ENCODE peak calls at places on chromosomes 13 and 19, in five cellular contexts. One of them, this sample, is unnamed.
A peak's percentile ranks its signal among the peaks of the same experiment; 100 is the strongest.

GRCh38 chr19:37953576-37954303 is 46.7 kb downstream of the SIPA1L3 start:
- DNase-seq in dorsolateral prefrontal cortex: no peak
- DNase-seq in AG09309: peak; percentile 33
- DNase-seq in fibroblast of lung: no peak
- DNase-seq in Calu3: no peak
- DNase-seq in this sample: no peak

GRCh38 chr13:113638806-113639205 is 19.2 kb downstream of the ATP4B start:
- DNase-seq in Calu3: no peak
- DNase-seq in AG09309: no peak
- DNase-seq in dorsolateral prefrontal cortex: no peak
- DNase-seq in fibroblast of lung: no peak
- DNase-seq in this sample: no peak

GRCh38 chr13:28624707-28625432 is 34.1 kb upstream of the POMP start:
- DNase-seq in fibroblast of lung: no peak
- DNase-seq in AG09309: no peak
- DNase-seq in Calu3: no peak
- DNase-seq in dorsolateral prefrontal cortex: no peak
- DNase-seq in this sample: no peak

GRCh38 chr13:20160346-20161274 is at the start of gene GJA3:
- DNase-seq in fibroblast of lung: peak; percentile 29
- DNase-seq in AG09309: no peak
- DNase-seq in Calu3: peak; percentile 65
- DNase-seq in dorsolateral prefrontal cortex: no peak
- DNase-seq in this sample: peak; percentile 84

GRCh38 chr19:43651758-43652545 is 12.3 kb upstream of the CADM4 start:
- DNase-seq in dorsolateral prefrontal cortex: peak; percentile 65
- DNase-seq in fibroblast of lung: peak; percentile 69
- DNase-seq in AG09309: no peak
- DNase-seq in Calu3: peak; percentile 79
- DNase-seq in this sample: no peak

GRCh38 chr13:36685912-36686311 is 12.1 kb downstream of the SERTM1 start:
- DNase-seq in AG09309: no peak
- DNase-seq in fibroblast of lung: no peak
- DNase-seq in Calu3: no peak
- DNase-seq in dorsolateral prefrontal cortex: no peak
- DNase-seq in this sample: no peak

GRCh38 chr13:57264965-57265364 is 98.0 kb downstream of the PRR20E start:
- DNase-seq in Calu3: no peak
- DNase-seq in AG09309: no peak
- DNase-seq in dorsolateral prefrontal cortex: no peak
- DNase-seq in fibroblast of lung: no peak
- DNase-seq in this sample: no peak

GRCh38 chr13:45119469-45119989 is 781 bp upstream of the GTF2F2 start:
- DNase-seq in dorsolateral prefrontal cortex: no peak
- DNase-seq in Calu3: no peak
- DNase-seq in fibroblast of lung: peak; percentile 72
- DNase-seq in AG09309: no peak
- DNase-seq in this sample: no peak

GRCh38 chr13:98309569-98310335 is 132.7 kb upstream of the RNF113B start:
- DNase-seq in Calu3: no peak
- DNase-seq in dorsolateral prefrontal cortex: no peak
- DNase-seq in AG09309: no peak
- DNase-seq in fibroblast of lung: no peak
- DNase-seq in this sample: no peak

GRCh38 chr13:37381502-37381901 is 217.1 kb downstream of the POSTN start:
- DNase-seq in dorsolateral prefrontal cortex: no peak
- DNase-seq in fibroblast of lung: peak; percentile 11
- DNase-seq in AG09309: no peak
- DNase-seq in Calu3: no peak
- DNase-seq in this sample: no peak

GRCh38 chr19:48292798-48293197 is 22.9 kb downstream of the ZNF114 start:
- DNase-seq in dorsolateral prefrontal cortex: no peak
- DNase-seq in Calu3: no peak
- DNase-seq in AG09309: no peak
- DNase-seq in fibroblast of lung: peak; percentile 47
- DNase-seq in this sample: no peak

GRCh38 chr19:39111593-39112199 is 13.9 kb upstream of the PAK4 start:
- DNase-seq in dorsolateral prefrontal cortex: no peak
- DNase-seq in fibroblast of lung: no peak
- DNase-seq in AG09309: no peak
- DNase-seq in Calu3: peak; percentile 63
- DNase-seq in this sample: no peak

GRCh38 chr13:109665211-109665610 is 121.2 kb downstream of the IRS2 start:
- DNase-seq in Calu3: no peak
- DNase-seq in fibroblast of lung: no peak
- DNase-seq in dorsolateral prefrontal cortex: no peak
- DNase-seq in AG09309: no peak
- DNase-seq in this sample: no peak

GRCh38 chr13:110015253-110015652 is 228.9 kb upstream of the IRS2 start:
- DNase-seq in fibroblast of lung: peak; percentile 55
- DNase-seq in Calu3: no peak
- DNase-seq in AG09309: no peak
- DNase-seq in dorsolateral prefrontal cortex: no peak
- DNase-seq in this sample: no peak

GRCh38 chr13:33678906-33679657 is 138.9 kb upstream of the RFC3 start:
- DNase-seq in Calu3: peak; percentile 65
- DNase-seq in fibroblast of lung: peak; percentile 34
- DNase-seq in dorsolateral prefrontal cortex: peak; percentile 25
- DNase-seq in AG09309: peak; percentile 35
- DNase-seq in this sample: peak; percentile 84

GRCh38 chr13:36344886-36345437 is 1.2 kb downstream of the SPART start:
- DNase-seq in Calu3: no peak
- DNase-seq in dorsolateral prefrontal cortex: no peak
- DNase-seq in fibroblast of lung: no peak
- DNase-seq in AG09309: no peak
- DNase-seq in this sample: no peak

GRCh38 chr19:30017172-30017571 is 75.1 kb downstream of the URI1 start:
- DNase-seq in fibroblast of lung: no peak
- DNase-seq in Calu3: no peak
- DNase-seq in AG09309: no peak
- DNase-seq in dorsolateral prefrontal cortex: no peak
- DNase-seq in this sample: no peak

GRCh38 chr19:3986260-3987041 is 1.2 kb upstream of the EEF2 start:
- DNase-seq in dorsolateral prefrontal cortex: no peak
- DNase-seq in AG09309: peak; percentile 38
- DNase-seq in Calu3: peak; percentile 62
- DNase-seq in fibroblast of lung: peak; percentile 84
- DNase-seq in this sample: no peak

GRCh38 chr19:6999938-7000732 is 21.1 kb downstream of the MBD3L2B start:
- DNase-seq in dorsolateral prefrontal cortex: no peak
- DNase-seq in fibroblast of lung: no peak
- DNase-seq in AG09309: no peak
- DNase-seq in Calu3: no peak
- DNase-seq in this sample: no peak

GRCh38 chr13:113926951-113927660 is 46.8 kb downstream of the C13orf46 start:
- DNase-seq in AG09309: no peak
- DNase-seq in Calu3: no peak
- DNase-seq in fibroblast of lung: no peak
- DNase-seq in dorsolateral prefrontal cortex: no peak
- DNase-seq in this sample: peak; percentile 49

GRCh38 chr19:43799502-43800142 is 2.6 kb downstream of the LYPD5 start:
- DNase-seq in Calu3: no peak
- DNase-seq in AG09309: no peak
- DNase-seq in dorsolateral prefrontal cortex: no peak
- DNase-seq in fibroblast of lung: no peak
- DNase-seq in this sample: no peak

GRCh38 chr19:8371011-8371804 is 7.3 kb downstream of the ANGPTL4 start:
- DNase-seq in dorsolateral prefrontal cortex: no peak
- DNase-seq in AG09309: no peak
- DNase-seq in fibroblast of lung: no peak
- DNase-seq in Calu3: no peak
- DNase-seq in this sample: peak; percentile 73

GRCh38 chr13:76836311-76836710 is 49.9 kb downstream of the KCTD12 start:
- DNase-seq in fibroblast of lung: peak; percentile 76
- DNase-seq in AG09309: no peak
- DNase-seq in dorsolateral prefrontal cortex: no peak
- DNase-seq in Calu3: no peak
- DNase-seq in this sample: no peak

GRCh38 chr19:5645409-5645808 is 22.5 kb downstream of the SAFB start:
- DNase-seq in AG09309: no peak
- DNase-seq in dorsolateral prefrontal cortex: no peak
- DNase-seq in Calu3: no peak
- DNase-seq in fibroblast of lung: no peak
- DNase-seq in this sample: peak; percentile 25

GRCh38 chr13:101751488-101751887 is 299.0 kb downstream of the ITGBL1 start:
- DNase-seq in fibroblast of lung: peak; percentile 98
- DNase-seq in AG09309: peak; percentile 2
- DNase-seq in Calu3: peak; percentile 3
- DNase-seq in dorsolateral prefrontal cortex: no peak
- DNase-seq in this sample: no peak

GRCh38 chr19:29886535-29886934 is 55.5 kb upstream of the URI1 start:
- DNase-seq in Calu3: no peak
- DNase-seq in fibroblast of lung: no peak
- DNase-seq in dorsolateral prefrontal cortex: no peak
- DNase-seq in AG09309: no peak
- DNase-seq in this sample: no peak

GRCh38 chr13:50693755-50694154 is 149.7 kb downstream of the DLEU7 start:
- DNase-seq in dorsolateral prefrontal cortex: no peak
- DNase-seq in fibroblast of lung: no peak
- DNase-seq in AG09309: no peak
- DNase-seq in Calu3: no peak
- DNase-seq in this sample: no peak

GRCh38 chr19:6260376-6260775 is 19.4 kb downstream of the MLLT1 start:
- DNase-seq in dorsolateral prefrontal cortex: no peak
- DNase-seq in fibroblast of lung: no peak
- DNase-seq in AG09309: no peak
- DNase-seq in Calu3: no peak
- DNase-seq in this sample: peak; percentile 71

GRCh38 chr13:113547248-113547971 is 37.1 kb upstream of the TFDP1 start:
- DNase-seq in dorsolateral prefrontal cortex: no peak
- DNase-seq in Calu3: no peak
- DNase-seq in AG09309: no peak
- DNase-seq in fibroblast of lung: peak; percentile 33
- DNase-seq in this sample: peak; percentile 62

GRCh38 chr19:43315851-43316250 is 37.6 kb upstream of the CD177 start:
- DNase-seq in AG09309: no peak
- DNase-seq in fibroblast of lung: no peak
- DNase-seq in Calu3: no peak
- DNase-seq in dorsolateral prefrontal cortex: no peak
- DNase-seq in this sample: no peak

GRCh38 chr19:23800868-23801267 is 42.2 kb upstream of the ZNF681 start:
- DNase-seq in AG09309: no peak
- DNase-seq in fibroblast of lung: no peak
- DNase-seq in Calu3: no peak
- DNase-seq in dorsolateral prefrontal cortex: no peak
- DNase-seq in this sample: no peak
- TF ChIP-seq CTCF in AG09309: no peak
- TF ChIP-seq CTCF in fibroblast of lung: no peak
- TF ChIP-seq CTCF in Calu3: no peak
- TF ChIP-seq CTCF in dorsolateral prefrontal cortex: no peak
- TF ChIP-seq CTCF in this sample: no peak

DNA sequence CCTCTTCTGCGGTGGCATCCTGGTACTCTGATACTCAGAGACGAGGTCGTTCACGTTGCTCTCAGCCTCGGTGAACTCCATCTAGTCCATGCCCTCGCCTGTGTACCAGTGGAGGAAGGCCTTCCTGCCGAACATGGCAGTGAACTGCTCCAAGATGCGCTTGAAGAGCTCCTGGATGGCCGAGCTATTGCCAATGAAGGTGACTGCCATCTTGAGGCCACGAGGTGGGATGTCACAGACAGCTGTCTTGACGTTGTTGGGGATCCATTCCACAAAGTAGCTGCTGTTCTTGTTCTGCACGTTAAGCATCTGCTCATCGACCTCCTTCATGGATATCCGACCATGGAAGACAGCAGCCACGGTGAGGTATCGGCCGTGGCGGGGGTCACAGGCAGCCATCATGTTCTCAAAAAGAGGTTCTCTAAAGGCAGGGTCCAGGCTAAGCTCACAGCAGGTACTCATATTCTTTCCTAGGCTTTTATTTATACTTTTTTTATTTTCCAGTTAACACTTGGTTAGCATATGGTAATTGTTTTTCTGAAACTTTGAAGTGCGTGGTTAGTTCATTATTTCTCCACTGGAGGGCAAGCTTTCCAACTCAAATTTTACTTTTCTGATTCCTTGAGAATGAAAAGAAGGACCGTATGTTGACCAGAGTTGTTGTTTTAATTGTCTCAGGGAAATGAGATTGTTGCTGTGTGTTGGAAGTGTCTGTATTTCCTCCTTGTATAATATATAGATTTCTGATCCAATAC is 72.4 kb upstream of the RGCC start:
- DNase-seq in AG09309: no peak
- DNase-seq in dorsolateral prefrontal cortex: no peak
- DNase-seq in Calu3: no peak
- DNase-seq in fibroblast of lung: peak; percentile 36
- DNase-seq in this sample: no peak
- TF ChIP-seq CTCF in AG09309: peak; percentile 32
- TF ChIP-seq CTCF in dorsolateral prefrontal cortex: peak; percentile 43
- TF ChIP-seq CTCF in Calu3: peak; percentile 22
- TF ChIP-seq CTCF in fibroblast of lung: peak; percentile 50
- TF ChIP-seq CTCF in this sample: no peak

DNA sequence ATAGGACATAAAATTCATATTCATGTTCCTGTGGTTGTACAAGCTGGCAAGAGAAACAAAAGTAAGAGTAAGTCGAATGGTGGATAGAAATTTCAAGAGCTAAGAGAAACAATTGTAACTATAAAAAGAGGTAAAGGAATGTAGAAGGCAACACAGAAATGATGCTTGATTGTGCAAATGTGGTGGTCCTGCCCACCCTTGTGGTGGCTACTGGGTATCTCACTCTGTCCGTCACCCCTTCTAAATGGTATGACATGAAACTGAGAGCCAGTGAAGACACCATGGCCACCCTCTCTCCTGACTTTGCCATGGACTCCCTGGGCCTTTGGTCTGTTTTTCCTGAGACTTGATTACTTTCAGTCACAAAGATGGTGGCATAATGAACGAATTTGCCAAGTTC is 925.9 kb upstream of the SLITRK6 start:
- DNase-seq in fibroblast of lung: peak; percentile 2
- DNase-seq in Calu3: no peak
- DNase-seq in AG09309: no peak
- DNase-seq in dorsolateral prefrontal cortex: no peak
- DNase-seq in this sample: no peak
- TF ChIP-seq CTCF in fibroblast of lung: peak; percentile 6
- TF ChIP-seq CTCF in Calu3: no peak
- TF ChIP-seq CTCF in AG09309: no peak
- TF ChIP-seq CTCF in dorsolateral prefrontal cortex: no peak
- TF ChIP-seq CTCF in this sample: no peak

DNA sequence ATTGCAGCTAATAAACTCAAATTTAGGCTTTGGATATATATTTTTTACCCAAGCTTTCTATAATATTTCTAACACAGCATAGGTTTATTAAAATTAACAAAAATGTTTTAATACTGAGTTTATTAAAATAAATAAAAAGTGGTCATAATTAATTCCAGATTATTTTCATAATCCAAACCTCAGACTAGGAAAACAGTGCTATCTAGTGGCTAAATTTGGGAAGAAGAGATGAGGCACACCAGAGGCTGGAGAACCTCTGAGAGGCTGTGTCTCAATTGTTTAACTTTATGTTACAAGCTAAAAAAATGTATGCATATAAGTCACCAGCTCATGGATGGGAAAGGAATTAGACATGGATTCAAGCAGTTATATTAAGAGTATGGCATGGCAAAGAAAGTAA is 392.5 kb downstream of the DIAPH3 start:
- DNase-seq in dorsolateral prefrontal cortex: no peak
- DNase-seq in fibroblast of lung: peak; percentile 57
- DNase-seq in AG09309: no peak
- DNase-seq in Calu3: no peak
- DNase-seq in this sample: no peak
- TF ChIP-seq CTCF in dorsolateral prefrontal cortex: peak; percentile 27
- TF ChIP-seq CTCF in fibroblast of lung: peak; percentile 74
- TF ChIP-seq CTCF in AG09309: peak; percentile 73
- TF ChIP-seq CTCF in Calu3: no peak
- TF ChIP-seq CTCF in this sample: peak; percentile 34

This sample was measured in spleen.